ENCODE peak calls at places on chromosomes 11 and 22, in ten cellular contexts. H is WERI-Rb-1; G is IMR-90; B is neuronal stem cell; W is CD8-positive, alpha-beta T cell; L is stomach; Z is right cardiac atrium; K is cardiac muscle cell; R is heart left ventricle; S is effector memory CD4-positive, alpha-beta T cell. M is an unnamed sample.
A peak's percentile ranks its signal among the peaks of the same experiment; 100 is the strongest.

GRCh38 chr11:81301426-81301825 is 1432.2 kb downstream of the FAM181B start:
- DNase-seq in H (peak; percentile 33), B (no peak), G (no peak), K (no peak), R (no peak), W (no peak), Z (no peak), L (no peak), S (no peak), M (no peak)

GRCh38 chr11:108233277-108233945 is 10.5 kb downstream of the ATM start:
- DNase-seq in S (no peak), H (no peak), L (no peak), B (no peak), W (no peak), G (no peak), R (no peak), Z (no peak), K (no peak), M (no peak)

GRCh38 chr22:45597460-45598192 is 74.0 kb upstream of the ATXN10 start:
- DNase-seq in Z (peak; percentile 9), W (no peak), L (peak; percentile 48), S (no peak), K (no peak), G (no peak), H (no peak), B (no peak), R (peak; percentile 23), M (no peak)

GRCh38 chr11:121352301-121352891 is 59.8 kb downstream of the SC5D start:
- DNase-seq in S (no peak), W (no peak), G (no peak), L (no peak), R (no peak), K (no peak), H (no peak), B (no peak), Z (peak; percentile 29), M (no peak)

GRCh38 chr11:70422692-70423522 is 24.6 kb downstream of the CTTN start:
- DNase-seq in Z (no peak), K (no peak), L (no peak), B (no peak), G (no peak), W (no peak), R (no peak), H (no peak), S (no peak), M (no peak)

GRCh38 chr11:118971646-118972045 is at the start of gene FOXR1:
- DNase-seq in L (no peak), W (no peak), K (no peak), Z (no peak), B (no peak), G (no peak), H (no peak), S (no peak), R (no peak), M (no peak)

GRCh38 chr11:83222499-83222898 is 29.0 kb downstream of the ANKRD42 start:
- DNase-seq in S (no peak), Z (no peak), W (no peak), K (no peak), R (no peak), G (peak; percentile 71), L (no peak), H (no peak), B (no peak), M (no peak)

GRCh38 chr11:126233391-126233790 is 21.8 kb downstream of the FAM118B start:
- DNase-seq in G (peak; percentile 78), L (no peak), Z (no peak), B (no peak), K (no peak), H (no peak), R (no peak), S (no peak), W (no peak), M (no peak)

GRCh38 chr11:94581926-94582325 is 14.8 kb downstream of the PIWIL4 start:
- DNase-seq in L (no peak), R (no peak), W (no peak), Z (no peak), S (no peak), H (peak; percentile 63), K (no peak), G (no peak), B (no peak), M (no peak)

GRCh38 chr11:60785806-60786361 is 751 bp downstream of the MS4A10 start:
- DNase-seq in L (no peak), S (no peak), W (no peak), K (peak; percentile 54), H (no peak), Z (no peak), R (no peak), G (peak; percentile 57), B (no peak), M (no peak)

GRCh38 chr11:79321282-79321681 is 119.5 kb downstream of the TENM4 start:
- DNase-seq in Z (no peak), G (peak; percentile 81), L (no peak), H (no peak), S (no peak), R (no peak), W (no peak), B (no peak), K (no peak), M (no peak)

DNA sequence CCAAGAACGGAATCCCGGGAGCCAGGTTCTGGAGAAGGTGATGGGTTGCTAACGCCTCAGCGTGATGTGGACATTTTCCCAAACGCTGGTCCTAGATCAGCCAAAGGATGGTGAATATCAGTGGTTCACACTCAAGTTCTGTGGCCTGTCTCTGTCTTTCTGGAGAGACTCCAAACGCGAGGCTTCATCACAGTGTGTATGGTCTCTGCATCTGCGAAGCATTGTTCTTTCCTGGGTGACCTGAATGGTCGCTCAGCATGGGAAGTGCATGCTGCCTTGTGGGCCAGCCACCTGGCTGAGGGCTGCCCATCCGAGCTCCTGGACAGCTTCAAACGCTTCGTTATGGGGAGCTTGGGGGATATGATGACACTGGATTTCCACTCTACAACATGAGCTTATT is 810.0 kb downstream of the TBC1D22A start:
- DNase-seq in W (no peak), B (no peak), Z (no peak), H (no peak), G (no peak), K (no peak), S (no peak), R (no peak), L (no peak), M (no peak)
- H3K9me3 ChIP-seq in W (no peaks in the 10 kb centered on the region), B (no peaks in the 10 kb centered on the region), Z (no peaks in the 10 kb centered on the region), H (no peaks in the 10 kb centered on the region), G (peaks cover 50% of the 10 kb centered on the region), K (no peaks in the 10 kb centered on the region), S (no peaks in the 10 kb centered on the region), R (no peaks in the 10 kb centered on the region), L (no peaks in the 10 kb centered on the region), M (no peaks in the 10 kb centered on the region)

DNA sequence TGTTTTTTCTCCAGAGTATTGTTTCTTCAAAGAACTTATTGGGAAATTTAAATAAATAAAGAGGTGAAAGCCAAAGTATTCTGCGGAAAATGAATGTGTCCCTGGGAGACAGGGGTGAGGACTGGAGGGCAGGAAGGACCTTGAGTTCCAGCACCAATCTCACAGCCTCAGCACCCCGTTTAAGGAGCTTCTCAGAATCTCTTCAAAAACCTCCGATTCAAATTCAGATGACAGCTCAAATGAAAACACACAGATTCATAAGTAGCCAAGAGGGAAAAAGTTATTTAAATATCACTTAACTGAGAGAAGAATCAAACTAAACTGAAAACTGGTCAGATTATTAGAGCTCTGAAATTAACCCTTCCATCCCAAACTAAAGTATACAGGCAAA is 12.5 kb downstream of the MTMR2 start:
- DNase-seq in W (no peak), B (no peak), G (no peak), H (no peak), S (no peak), R (no peak), K (no peak), L (no peak), Z (no peak), M (no peak)
- H3K27ac ChIP-seq in W (no peak overlapping the region), B (no peak overlapping the region), G (no peak overlapping the region), H (no peak overlapping the region), S (no peak overlapping the region), R (no peak overlapping the region), K (no peak overlapping the region), L (no peak overlapping the region), Z (no peak overlapping the region), M (no peak overlapping the region)

GRCh38 chr11:76302707-76303395 is 78.1 kb downstream of the THAP12 start:
- DNase-seq in R (no peak), B (no peak), G (no peak), L (no peak), W (no peak), K (no peak), H (no peak), S (no peak), Z (no peak), M (no peak)
- H3K9me3 ChIP-seq in R (no peaks in the 10 kb centered on the region), B (no peaks in the 10 kb centered on the region), G (no peaks in the 10 kb centered on the region), L (no peaks in the 10 kb centered on the region), W (no peaks in the 10 kb centered on the region), K (no peaks in the 10 kb centered on the region), H (no peaks in the 10 kb centered on the region), S (no peaks in the 10 kb centered on the region), Z (no peaks in the 10 kb centered on the region), M (no peaks in the 10 kb centered on the region)

DNA sequence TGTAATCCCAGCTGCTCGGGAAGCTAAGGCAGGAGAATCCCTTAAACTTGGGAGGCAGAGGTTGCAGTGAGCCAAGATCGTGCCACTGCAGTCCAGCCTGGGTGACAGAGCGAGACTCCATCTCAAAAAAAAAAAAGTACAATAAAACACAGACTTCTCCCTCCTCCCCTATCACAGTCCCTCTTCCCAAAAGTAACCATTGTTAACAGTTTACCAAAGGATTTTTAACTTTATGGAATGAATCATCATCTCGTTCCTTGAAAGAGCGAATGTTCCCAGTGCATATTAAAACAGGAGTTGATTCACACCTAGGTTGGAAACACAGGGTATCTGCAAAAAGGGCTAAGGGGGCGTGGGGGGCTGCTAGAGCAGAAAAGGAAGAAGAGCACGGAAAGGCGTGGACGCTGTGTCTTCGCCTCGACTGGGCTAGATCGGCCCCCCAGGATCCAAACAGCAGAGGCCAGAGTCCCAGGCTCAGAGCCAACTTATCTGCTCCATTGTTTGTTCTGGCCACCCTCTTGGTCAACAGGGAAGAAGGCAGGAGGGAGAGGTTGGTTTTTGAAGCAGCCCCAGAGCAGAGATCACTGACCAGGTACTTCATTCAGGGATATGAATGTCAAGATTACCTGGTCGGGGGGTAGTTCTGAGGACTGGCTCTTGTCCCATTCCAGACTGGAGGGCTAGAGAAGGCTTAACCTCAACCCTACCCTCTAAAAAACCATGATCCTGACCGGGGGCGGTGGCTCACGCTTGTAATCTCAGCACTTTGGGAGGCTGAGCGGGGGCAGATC is 2.1 kb upstream of the AHNAK start:
- DNase-seq in S (no peak), B (no peak), G (no peak), R (peak; percentile 42), Z (peak; percentile 65), L (peak; percentile 82), H (no peak), W (no peak), K (peak; percentile 71), M (no peak)
- H3K27ac ChIP-seq in S (no peak overlapping the region), B (no peak overlapping the region), G (no peak overlapping the region), R (peak overlapping the region; percentile 100), Z (peak overlapping the region; percentile 58), L (peak overlapping the region; percentile 98), H (no peak overlapping the region), W (no peak overlapping the region), K (no peak overlapping the region), M (peak overlapping the region; percentile 97)

M was measured in right atrium auricular region.